ENCODE peak calls at places on chromosomes 16 and 17, in six cellular contexts. D is psoas muscle, A is thyroid gland, T is tibial artery, U is osteocyte, N is WTC11. E is an unnamed sample.

GRCh38 chr16:58462997-58463891 is 36.7 kb upstream of the NDRG4 start:
- DNase-seq in D (no peak), U (no peak), A (no peak), N (peak; percentile 36), T (no peak), E (peak; percentile 32)

GRCh38 chr17:77840576-77841160 is 117.8 kb upstream of the TNRC6C start:
- DNase-seq in D (peak; percentile 33), A (no peak), U (no peak), T (no peak), N (no peak), E (no peak)

GRCh38 chr16:57519796-57520360 is 16.5 kb downstream of the CCDC102A start:
- DNase-seq in N (peak; percentile 88), U (peak; percentile 92), T (peak; percentile 67), A (peak; percentile 77), D (peak; percentile 88), E (peak; percentile 90)

GRCh38 chr16:17295948-17296347 is 174.8 kb downstream of the XYLT1 start:
- DNase-seq in D (no peak), N (no peak), A (no peak), T (no peak), U (no peak), E (no peak)

GRCh38 chr17:78671607-78672404 is 94.6 kb upstream of the DNAH17 start:
- DNase-seq in U (no peak), A (no peak), D (no peak), N (no peak), T (no peak), E (no peak)

GRCh38 chr16:24988593-24989338 is 26.4 kb downstream of the ARHGAP17 start:
- DNase-seq in D (no peak), T (peak; percentile 35), N (no peak), U (no peak), A (peak; percentile 37), E (no peak)

GRCh38 chr17:4003131-4003500 is 38.9 kb upstream of the ATP2A3 start:
- DNase-seq in A (no peak), T (no peak), N (no peak), D (no peak), U (no peak), E (no peak)

GRCh38 chr16:14464796-14465195 is 165.3 kb downstream of the PARN start:
- DNase-seq in D (no peak), A (no peak), N (no peak), U (no peak), T (no peak), E (no peak)

GRCh38 chr16:21611546-21612384 is 12.4 kb downstream of the METTL9 start:
- DNase-seq in T (no peak), N (no peak), U (no peak), D (no peak), A (no peak), E (no peak)

GRCh38 chr16:57446530-57447141 is 549 bp downstream of the CIAPIN1 start:
- DNase-seq in D (peak; percentile 72), U (no peak), N (no peak), T (peak; percentile 37), A (peak; percentile 33), E (no peak)

GRCh38 chr16:2428051-2428786 is 1.0 kb upstream of the CCNF start:
- DNase-seq in T (peak; percentile 27), N (peak; percentile 61), A (peak; percentile 46), D (no peak), U (no peak), E (peak; percentile 43)

GRCh38 chr17:4739122-4740024 is at the start of the genes CXCL16 and ZMYND15:
- DNase-seq in T (peak; percentile 51), N (peak; percentile 47), U (peak; percentile 87), D (peak; percentile 72), A (peak; percentile 65), E (peak; percentile 31)

GRCh38 chr16:62876133-62876532 is 839.9 kb upstream of the CDH8 start:
- DNase-seq in T (no peak), N (no peak), A (no peak), D (no peak), U (no peak), E (no peak)

DNA sequence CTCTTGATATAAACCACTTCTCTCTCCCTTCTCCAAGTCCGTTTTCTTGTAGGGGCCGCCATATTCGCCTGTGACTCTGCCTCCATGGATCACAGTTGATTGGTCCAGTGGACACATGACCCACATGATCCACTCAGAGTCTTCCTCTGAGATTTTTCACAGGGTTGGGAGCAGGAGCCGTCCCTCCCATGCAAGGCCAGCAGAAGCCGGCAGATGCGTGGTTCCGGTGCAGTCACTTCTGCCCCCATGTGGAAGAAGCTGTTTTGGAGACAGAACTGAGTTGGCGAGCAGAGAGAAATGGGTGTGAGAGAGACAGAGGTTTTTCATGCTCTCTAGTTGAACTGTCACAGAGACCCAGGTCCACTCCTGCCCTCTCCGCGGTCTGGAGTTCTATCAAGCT is 83.3 kb downstream of the C16orf95 start:
- DNase-seq in T (no peak), A (no peak), D (no peak), U (no peak), N (peak; percentile 34), E (peak; percentile 21)
- TF ChIP-seq CTCF in T (no peak), A (no peak), D (no peak), U (peak; percentile 51), N (no peak), E (no peak)

GRCh38 chr17:48561894-48562810 is 16.0 kb downstream of the HOXB4 start:
- DNase-seq in N (no peak), T (no peak), A (no peak), D (no peak), U (no peak), E (no peak)
- TF ChIP-seq CTCF in N (no peak), T (no peak), A (no peak), D (no peak), U (no peak), E (peak; percentile 56)

GRCh38 chr17:82297804-82298537 is 19.4 kb downstream of the CD7 start:
- DNase-seq in T (peak; percentile 86), N (no peak), D (peak; percentile 94), A (peak; percentile 81), U (peak; percentile 86), E (no peak)
- TF ChIP-seq CTCF in T (no peak), N (no peak), D (no peak), A (peak; percentile 3), U (no peak), E (no peak)

DNA sequence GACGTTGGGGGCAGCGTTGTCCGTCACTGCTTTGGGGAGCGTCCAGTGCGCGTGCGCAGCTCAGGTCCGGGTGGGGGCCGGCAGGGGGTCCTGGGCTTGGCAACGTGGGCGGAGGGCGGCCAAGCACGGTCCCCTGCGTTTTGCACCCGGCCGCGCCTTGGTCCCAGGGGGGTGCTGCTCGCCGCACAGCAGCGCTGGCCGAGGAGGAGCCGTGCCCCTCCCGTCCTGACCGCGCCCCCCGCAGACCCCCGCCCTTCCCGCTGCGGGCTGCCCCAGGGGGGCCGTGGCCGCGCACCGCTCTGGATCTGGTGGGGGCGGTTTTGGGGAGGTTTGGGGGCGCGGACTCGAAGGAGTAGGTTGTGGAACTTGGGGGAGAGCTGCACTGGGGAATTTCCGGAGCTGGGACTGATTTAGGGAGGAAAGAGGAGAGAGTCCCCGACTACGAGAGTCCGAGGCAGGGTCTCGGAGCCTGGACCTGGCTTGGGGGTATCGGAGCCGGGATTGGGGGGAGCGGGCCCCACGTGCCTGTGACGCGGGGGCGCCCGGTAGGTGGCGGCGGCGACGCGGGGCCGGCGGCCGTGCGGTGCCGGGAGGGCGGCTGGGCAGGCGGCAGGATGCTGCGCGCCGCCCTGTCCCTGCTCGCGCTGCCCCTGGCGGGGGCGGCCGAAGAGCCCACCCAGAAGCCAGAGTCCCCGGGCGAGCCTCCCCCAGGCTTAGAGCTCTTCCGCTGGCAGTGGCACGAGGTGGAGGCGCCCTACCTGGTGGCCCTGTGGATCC is at the start of gene SLC9A5:
- DNase-seq in T (peak; percentile 21), U (no peak), D (peak; percentile 79), N (peak; percentile 53), A (no peak), E (peak; percentile 48)
- TF ChIP-seq CTCF in T (peak; percentile 25), U (peak; percentile 29), D (peak; percentile 29), N (no peak), A (no peak), E (no peak)

GRCh38 chr16:77041468-77041867 is 149.5 kb upstream of the MON1B start:
- DNase-seq in T (no peak), A (no peak), D (no peak), N (no peak), U (no peak), E (no peak)

GRCh38 chr16:77037696-77038347 is 153.2 kb upstream of the MON1B start:
- DNase-seq in D (no peak), A (no peak), T (no peak), N (no peak), U (no peak), E (no peak)

GRCh38 chr16:77043076-77043475 is 147.9 kb upstream of the MON1B start:
- DNase-seq in N (no peak), D (no peak), U (no peak), T (no peak), A (no peak), E (no peak)
- TF ChIP-seq CTCF in N (no peak), D (peak; percentile 31), U (peak; percentile 7), T (no peak), A (no peak), E (no peak)

GRCh38 chr17:57832711-57833596 is 16.9 kb downstream of the MRPS23 start:
- DNase-seq in T (peak; percentile 70), D (peak; percentile 82), U (peak; percentile 86), N (peak; percentile 69), A (peak; percentile 68), E (peak; percentile 66)

GRCh38 chr17:57835333-57835900 is 14.4 kb downstream of the MRPS23 start:
- DNase-seq in U (no peak), N (no peak), A (no peak), D (no peak), T (no peak), E (no peak)

GRCh38 chr17:57832299-57832698 is 17.5 kb downstream of the MRPS23 start:
- DNase-seq in T (no peak), A (no peak), N (no peak), D (no peak), U (no peak), E (no peak)

GRCh38 chr17:57834146-57834741 is 15.6 kb downstream of the MRPS23 start:
- DNase-seq in T (peak; percentile 80), D (peak; percentile 94), U (no peak), N (peak; percentile 49), A (peak; percentile 92), E (no peak)

GRCh38 chr17:57833597-57833939 is 16.3 kb downstream of the MRPS23 start:
- DNase-seq in A (no peak), U (no peak), N (no peak), T (no peak), D (no peak), E (no peak)
- TF ChIP-seq CTCF in A (no peak), U (peak; percentile 10), N (peak; percentile 43), T (no peak), D (peak; percentile 7), E (peak; percentile 19)